ENCODE peak calls at places on chromosome 7, in six cellular contexts. One of them, this sample, is unnamed.

GRCh38 chr7:16939161-16939560 is 57.4 kb upstream of the AGR3 start:
- DNase-seq in GM19239: no peak
- DNase-seq in RWPE2: no peak
- DNase-seq in left colon: no peak
- DNase-seq in T-helper 2 cell: no peak
- DNase-seq in stimulated activated CD8-positive, alpha-beta memory T cell treated with anti-CD3 and anti-CD28 coated beads, Interleukin-4, amount 100 ng/mL, for 1 hour: no peak
- DNase-seq in this sample: no peak

GRCh38 chr7:117124585-117125220 is 171.4 kb downstream of the ST7 start:
- DNase-seq in GM19239: no peak
- DNase-seq in RWPE2: peak
- DNase-seq in left colon: peak
- DNase-seq in T-helper 2 cell: no peak
- DNase-seq in stimulated activated CD8-positive, alpha-beta memory T cell treated with anti-CD3 and anti-CD28 coated beads, Interleukin-4, amount 100 ng/mL, for 1 hour: no peak
- DNase-seq in this sample: peak

GRCh38 chr7:127786184-127786583 is 134.2 kb downstream of the SND1 start:
- DNase-seq in RWPE2: no peak
- DNase-seq in stimulated activated CD8-positive, alpha-beta memory T cell treated with anti-CD3 and anti-CD28 coated beads, Interleukin-4, amount 100 ng/mL, for 1 hour: no peak
- DNase-seq in GM19239: no peak
- DNase-seq in left colon: no peak
- DNase-seq in T-helper 2 cell: no peak
- DNase-seq in this sample: no peak

GRCh38 chr7:47540387-47541093 is 41.4 kb downstream of the TNS3 start:
- DNase-seq in T-helper 2 cell: no peak
- DNase-seq in GM19239: no peak
- DNase-seq in left colon: no peak
- DNase-seq in RWPE2: no peak
- DNase-seq in stimulated activated CD8-positive, alpha-beta memory T cell treated with anti-CD3 and anti-CD28 coated beads, Interleukin-4, amount 100 ng/mL, for 1 hour: no peak
- DNase-seq in this sample: no peak

GRCh38 chr7:74371381-74372059 is 82.2 kb upstream of the GTF2IRD1 start:
- DNase-seq in GM19239: peak
- DNase-seq in stimulated activated CD8-positive, alpha-beta memory T cell treated with anti-CD3 and anti-CD28 coated beads, Interleukin-4, amount 100 ng/mL, for 1 hour: no peak
- DNase-seq in left colon: peak
- DNase-seq in RWPE2: no peak
- DNase-seq in T-helper 2 cell: no peak
- DNase-seq in this sample: no peak

GRCh38 chr7:99012722-99013121 is 131.2 kb downstream of the SMURF1 start:
- DNase-seq in T-helper 2 cell: no peak
- DNase-seq in left colon: no peak
- DNase-seq in RWPE2: no peak
- DNase-seq in GM19239: no peak
- DNase-seq in stimulated activated CD8-positive, alpha-beta memory T cell treated with anti-CD3 and anti-CD28 coated beads, Interleukin-4, amount 100 ng/mL, for 1 hour: no peak
- DNase-seq in this sample: no peak

GRCh38 chr7:128794020-128794419 is 2.3 kb downstream of the CCDC136 start:
- DNase-seq in T-helper 2 cell: no peak
- DNase-seq in stimulated activated CD8-positive, alpha-beta memory T cell treated with anti-CD3 and anti-CD28 coated beads, Interleukin-4, amount 100 ng/mL, for 1 hour: no peak
- DNase-seq in RWPE2: no peak
- DNase-seq in GM19239: no peak
- DNase-seq in left colon: no peak
- DNase-seq in this sample: no peak

GRCh38 chr7:29019896-29020295 is 61.8 kb upstream of the TRIL start:
- DNase-seq in left colon: no peak
- DNase-seq in T-helper 2 cell: no peak
- DNase-seq in stimulated activated CD8-positive, alpha-beta memory T cell treated with anti-CD3 and anti-CD28 coated beads, Interleukin-4, amount 100 ng/mL, for 1 hour: no peak
- DNase-seq in GM19239: no peak
- DNase-seq in RWPE2: no peak
- DNase-seq in this sample: peak

GRCh38 chr7:25303380-25304321 is 75.4 kb upstream of the NPVF start:
- DNase-seq in T-helper 2 cell: no peak
- DNase-seq in left colon: no peak
- DNase-seq in GM19239: no peak
- DNase-seq in RWPE2: no peak
- DNase-seq in stimulated activated CD8-positive, alpha-beta memory T cell treated with anti-CD3 and anti-CD28 coated beads, Interleukin-4, amount 100 ng/mL, for 1 hour: no peak
- DNase-seq in this sample: no peak

GRCh38 chr7:120055300-120055699 is 217.7 kb upstream of the KCND2 start:
- DNase-seq in stimulated activated CD8-positive, alpha-beta memory T cell treated with anti-CD3 and anti-CD28 coated beads, Interleukin-4, amount 100 ng/mL, for 1 hour: no peak
- DNase-seq in GM19239: no peak
- DNase-seq in T-helper 2 cell: no peak
- DNase-seq in left colon: no peak
- DNase-seq in RWPE2: no peak
- DNase-seq in this sample: no peak

GRCh38 chr7:107999814-108000560 is 3.0 kb downstream of the LAMB1 start:
- DNase-seq in GM19239: no peak
- DNase-seq in T-helper 2 cell: no peak
- DNase-seq in RWPE2: no peak
- DNase-seq in stimulated activated CD8-positive, alpha-beta memory T cell treated with anti-CD3 and anti-CD28 coated beads, Interleukin-4, amount 100 ng/mL, for 1 hour: no peak
- DNase-seq in left colon: no peak
- DNase-seq in this sample: no peak

GRCh38 chr7:1977876-1978441 is 254.8 kb downstream of the MAD1L1 start:
- DNase-seq in T-helper 2 cell: no peak
- DNase-seq in RWPE2: no peak
- DNase-seq in GM19239: no peak
- DNase-seq in left colon: no peak
- DNase-seq in stimulated activated CD8-positive, alpha-beta memory T cell treated with anti-CD3 and anti-CD28 coated beads, Interleukin-4, amount 100 ng/mL, for 1 hour: no peak
- DNase-seq in this sample: no peak

GRCh38 chr7:66553001-66553400 is 75.7 kb upstream of the KCTD7 start:
- DNase-seq in T-helper 2 cell: no peak
- DNase-seq in RWPE2: no peak
- DNase-seq in stimulated activated CD8-positive, alpha-beta memory T cell treated with anti-CD3 and anti-CD28 coated beads, Interleukin-4, amount 100 ng/mL, for 1 hour: no peak
- DNase-seq in left colon: no peak
- DNase-seq in GM19239: no peak
- DNase-seq in this sample: no peak

GRCh38 chr7:36526720-36527548 is 137.3 kb downstream of the ANLN start:
- DNase-seq in GM19239: peak
- DNase-seq in T-helper 2 cell: no peak
- DNase-seq in RWPE2: no peak
- DNase-seq in stimulated activated CD8-positive, alpha-beta memory T cell treated with anti-CD3 and anti-CD28 coated beads, Interleukin-4, amount 100 ng/mL, for 1 hour: no peak
- DNase-seq in left colon: no peak
- DNase-seq in this sample: no peak

GRCh38 chr7:69367785-69368184 is 230.5 kb upstream of the AUTS2 start:
- DNase-seq in RWPE2: no peak
- DNase-seq in T-helper 2 cell: no peak
- DNase-seq in left colon: no peak
- DNase-seq in stimulated activated CD8-positive, alpha-beta memory T cell treated with anti-CD3 and anti-CD28 coated beads, Interleukin-4, amount 100 ng/mL, for 1 hour: no peak
- DNase-seq in GM19239: no peak
- DNase-seq in this sample: no peak

GRCh38 chr7:2622869-2623697 is 8.7 kb upstream of the TTYH3 start:
- DNase-seq in T-helper 2 cell: no peak
- DNase-seq in GM19239: no peak
- DNase-seq in left colon: peak
- DNase-seq in stimulated activated CD8-positive, alpha-beta memory T cell treated with anti-CD3 and anti-CD28 coated beads, Interleukin-4, amount 100 ng/mL, for 1 hour: no peak
- DNase-seq in RWPE2: no peak
- DNase-seq in this sample: no peak

GRCh38 chr7:135129579-135129978 is 18.3 kb upstream of the TMEM140 start:
- DNase-seq in GM19239: no peak
- DNase-seq in left colon: no peak
- DNase-seq in RWPE2: no peak
- DNase-seq in stimulated activated CD8-positive, alpha-beta memory T cell treated with anti-CD3 and anti-CD28 coated beads, Interleukin-4, amount 100 ng/mL, for 1 hour: no peak
- DNase-seq in T-helper 2 cell: no peak
- DNase-seq in this sample: no peak

GRCh38 chr7:49855281-49855980 is 82.0 kb downstream of the VWC2 start:
- DNase-seq in RWPE2: no peak
- DNase-seq in stimulated activated CD8-positive, alpha-beta memory T cell treated with anti-CD3 and anti-CD28 coated beads, Interleukin-4, amount 100 ng/mL, for 1 hour: no peak
- DNase-seq in T-helper 2 cell: no peak
- DNase-seq in GM19239: no peak
- DNase-seq in left colon: no peak
- DNase-seq in this sample: no peak

GRCh38 chr7:116258734-116259133 is 48.4 kb downstream of the TES start:
- DNase-seq in T-helper 2 cell: no peak
- DNase-seq in RWPE2: no peak
- DNase-seq in GM19239: peak
- DNase-seq in stimulated activated CD8-positive, alpha-beta memory T cell treated with anti-CD3 and anti-CD28 coated beads, Interleukin-4, amount 100 ng/mL, for 1 hour: no peak
- DNase-seq in left colon: no peak
- DNase-seq in this sample: peak

GRCh38 chr7:18590744-18591340 is 95.3 kb downstream of the HDAC9 start:
- DNase-seq in RWPE2: no peak
- DNase-seq in GM19239: no peak
- DNase-seq in stimulated activated CD8-positive, alpha-beta memory T cell treated with anti-CD3 and anti-CD28 coated beads, Interleukin-4, amount 100 ng/mL, for 1 hour: no peak
- DNase-seq in T-helper 2 cell: no peak
- DNase-seq in left colon: no peak
- DNase-seq in this sample: no peak

GRCh38 chr7:3915337-3915865 is 614.3 kb downstream of the SDK1 start:
- DNase-seq in stimulated activated CD8-positive, alpha-beta memory T cell treated with anti-CD3 and anti-CD28 coated beads, Interleukin-4, amount 100 ng/mL, for 1 hour: no peak
- DNase-seq in GM19239: no peak
- DNase-seq in left colon: no peak
- DNase-seq in RWPE2: no peak
- DNase-seq in T-helper 2 cell: no peak
- DNase-seq in this sample: no peak

GRCh38 chr7:13044309-13044708 is 356.9 kb downstream of the ARL4A start:
- DNase-seq in GM19239: no peak
- DNase-seq in stimulated activated CD8-positive, alpha-beta memory T cell treated with anti-CD3 and anti-CD28 coated beads, Interleukin-4, amount 100 ng/mL, for 1 hour: no peak
- DNase-seq in RWPE2: no peak
- DNase-seq in left colon: no peak
- DNase-seq in T-helper 2 cell: no peak
- DNase-seq in this sample: no peak

GRCh38 chr7:45197461-45197860 is 39.9 kb downstream of the RAMP3 start:
- DNase-seq in stimulated activated CD8-positive, alpha-beta memory T cell treated with anti-CD3 and anti-CD28 coated beads, Interleukin-4, amount 100 ng/mL, for 1 hour: no peak
- DNase-seq in GM19239: no peak
- DNase-seq in T-helper 2 cell: no peak
- DNase-seq in left colon: no peak
- DNase-seq in RWPE2: no peak
- DNase-seq in this sample: no peak

GRCh38 chr7:19275000-19275399 is 129.8 kb upstream of the FERD3L start:
- DNase-seq in stimulated activated CD8-positive, alpha-beta memory T cell treated with anti-CD3 and anti-CD28 coated beads, Interleukin-4, amount 100 ng/mL, for 1 hour: no peak
- DNase-seq in RWPE2: no peak
- DNase-seq in T-helper 2 cell: no peak
- DNase-seq in GM19239: no peak
- DNase-seq in left colon: no peak
- DNase-seq in this sample: no peak

GRCh38 chr7:152076940-152077933 is 51.8 kb downstream of the GALNT11 start:
- DNase-seq in T-helper 2 cell: no peak
- DNase-seq in stimulated activated CD8-positive, alpha-beta memory T cell treated with anti-CD3 and anti-CD28 coated beads, Interleukin-4, amount 100 ng/mL, for 1 hour: no peak
- DNase-seq in GM19239: no peak
- DNase-seq in left colon: no peak
- DNase-seq in RWPE2: no peak
- DNase-seq in this sample: no peak

GRCh38 chr7:92836489-92837213 is at the start of gene CDK6:
- DNase-seq in left colon: peak
- DNase-seq in GM19239: no peak
- DNase-seq in T-helper 2 cell: peak
- DNase-seq in stimulated activated CD8-positive, alpha-beta memory T cell treated with anti-CD3 and anti-CD28 coated beads, Interleukin-4, amount 100 ng/mL, for 1 hour: peak
- DNase-seq in RWPE2: peak
- DNase-seq in this sample: no peak

GRCh38 chr7:39313376-39313775 is 252.8 kb upstream of the YAE1 start:
- DNase-seq in left colon: no peak
- DNase-seq in T-helper 2 cell: no peak
- DNase-seq in RWPE2: no peak
- DNase-seq in stimulated activated CD8-positive, alpha-beta memory T cell treated with anti-CD3 and anti-CD28 coated beads, Interleukin-4, amount 100 ng/mL, for 1 hour: no peak
- DNase-seq in GM19239: no peak
- DNase-seq in this sample: no peak

GRCh38 chr7:146116452-146117219 is at the start of gene CNTNAP2:
- DNase-seq in T-helper 2 cell: no peak
- DNase-seq in GM19239: no peak
- DNase-seq in left colon: no peak
- DNase-seq in stimulated activated CD8-positive, alpha-beta memory T cell treated with anti-CD3 and anti-CD28 coated beads, Interleukin-4, amount 100 ng/mL, for 1 hour: no peak
- DNase-seq in RWPE2: no peak
- DNase-seq in this sample: peak

GRCh38 chr7:28596245-28596935 is 184.1 kb downstream of the CREB5 start:
- DNase-seq in left colon: no peak
- DNase-seq in stimulated activated CD8-positive, alpha-beta memory T cell treated with anti-CD3 and anti-CD28 coated beads, Interleukin-4, amount 100 ng/mL, for 1 hour: no peak
- DNase-seq in RWPE2: no peak
- DNase-seq in GM19239: no peak
- DNase-seq in T-helper 2 cell: no peak
- DNase-seq in this sample: no peak

GRCh38 chr7:158784270-158784669 is 45.0 kb downstream of the ESYT2 start:
- DNase-seq in RWPE2: no peak
- DNase-seq in left colon: no peak
- DNase-seq in stimulated activated CD8-positive, alpha-beta memory T cell treated with anti-CD3 and anti-CD28 coated beads, Interleukin-4, amount 100 ng/mL, for 1 hour: no peak
- DNase-seq in GM19239: no peak
- DNase-seq in T-helper 2 cell: no peak
- DNase-seq in this sample: no peak

GRCh38 chr7:87510430-87510875 is 35.0 kb upstream of the ABCB4 start:
- DNase-seq in GM19239: no peak
- DNase-seq in left colon: no peak
- DNase-seq in T-helper 2 cell: no peak
- DNase-seq in stimulated activated CD8-positive, alpha-beta memory T cell treated with anti-CD3 and anti-CD28 coated beads, Interleukin-4, amount 100 ng/mL, for 1 hour: no peak
- DNase-seq in RWPE2: no peak
- DNase-seq in this sample: peak

This sample was measured in NCI-H1092 treated with DMSO at 0.1 percent for 48 hours.